ENCODE peak calls at places on chromosome 1, in five cellular contexts. T is lung, U is NCI-H2081, L is H54, Q is D341Med. V is an unnamed sample.

GRCh38 chr1:66275601-66276023 is 258.3 kb upstream of the SGIP1 start:
- DNase-seq in T (no peak), Q (no peak), U (no peak), L (no peak), V (no peak)

GRCh38 chr1:201463071-201463552 is 5.9 kb downstream of the PHLDA3 start:
- DNase-seq in L (no peak), U (no peak), T (no peak), Q (no peak), V (no peak)

GRCh38 chr1:245837741-245838140 is 669.3 kb downstream of the SMYD3 start:
- DNase-seq in U (no peak), T (no peak), Q (no peak), L (peak; percentile 38), V (no peak)

GRCh38 chr1:93615201-93616150 is 66.2 kb downstream of the BCAR3 start:
- DNase-seq in T (no peak), Q (no peak), U (no peak), L (no peak), V (no peak)

GRCh38 chr1:29984544-29985375 is 738.6 kb downstream of the MATN1 start:
- DNase-seq in Q (no peak), L (no peak), T (peak; percentile 28), U (no peak), V (no peak)

GRCh38 chr1:30423570-30423969 is 299.8 kb downstream of the MATN1 start:
- DNase-seq in T (peak; percentile 9), U (no peak), Q (peak; percentile 3), L (no peak), V (no peak)

GRCh38 chr1:85283475-85284199 is 7.2 kb upstream of the BCL10 start:
- DNase-seq in T (no peak), L (no peak), U (no peak), Q (no peak), V (no peak)

GRCh38 chr1:86487131-86487804 is 18.5 kb downstream of the CLCA1 start:
- DNase-seq in T (no peak), U (no peak), L (no peak), Q (no peak), V (no peak)

GRCh38 chr1:81834268-81834667 is 33.5 kb downstream of the ADGRL2 start:
- DNase-seq in U (no peak), Q (no peak), L (no peak), T (no peak), V (no peak)

GRCh38 chr1:193406901-193407300 is 220.5 kb upstream of the B3GALT2 start:
- DNase-seq in Q (peak; percentile 37), U (peak; percentile 74), T (no peak), L (peak; percentile 12), V (peak; percentile 42)

GRCh38 chr1:55127827-55128343 is 87.3 kb downstream of the USP24 start:
- DNase-seq in T (no peak), Q (no peak), L (no peak), U (no peak), V (no peak)

GRCh38 chr1:14136152-14136763 is 436.3 kb downstream of the PRDM2 start:
- DNase-seq in Q (no peak), L (no peak), T (no peak), U (no peak), V (no peak)

GRCh38 chr1:29171089-29171488 is 10.6 kb downstream of the SRSF4 start:
- DNase-seq in Q (no peak), U (no peak), L (no peak), T (no peak), V (no peak)

GRCh38 chr1:60874703-60875102 is 207.7 kb upstream of the NFIA start:
- DNase-seq in Q (no peak), L (peak; percentile 22), T (no peak), U (no peak), V (no peak)

GRCh38 chr1:6037338-6037762 is 8.3 kb upstream of the KCNAB2 start:
- DNase-seq in T (no peak), L (peak; percentile 63), U (peak; percentile 26), Q (no peak), V (no peak)

GRCh38 chr1:155081472-155082300 is 3.0 kb downstream of the EFNA3 start:
- DNase-seq in T (no peak), Q (peak; percentile 39), L (no peak), U (no peak), V (no peak)

GRCh38 chr1:91617242-91617837 is 116.7 kb downstream of the CDC7 start:
- DNase-seq in L (no peak), Q (no peak), T (no peak), U (peak; percentile 57), V (peak; percentile 24)